ENCODE peak calls at places on chromosomes 13 and 19, in ten cellular contexts. One of them, this sample, is unnamed.

GRCh38 chr13:113928701-113929627 is 44.9 kb downstream of the C13orf46 start:
- DNase-seq in stimulated activated CD4-positive, alpha-beta T cell treated with anti-CD3 and anti-CD28 coated beads, Interleukin-15, amount 100 ng/mL, for 1 hour: no peak
- DNase-seq in fibroblast of the aortic adventitia: peak; percentile 94
- DNase-seq in activated CD4-positive, alpha-beta T cell treated with anti-CD3 and anti-CD28 coated beads, Interleukin-2, amount 50 U/mL, for 24 hours: no peak
- DNase-seq in CD8-positive, alpha-beta memory T cell: no peak
- DNase-seq in NCI-H748 treated with DMSO at 0.1 percent for 48 hours: no peak
- DNase-seq in tibial artery: peak; percentile 96
- DNase-seq in HTR-8/SVneo: no peak
- DNase-seq in B cell: no peak
- DNase-seq in AG09309: peak; percentile 77
- DNase-seq in this sample: peak; percentile 79

GRCh38 chr13:30376426-30377311 is 45.6 kb upstream of the UBE2L5 start:
- DNase-seq in activated CD4-positive, alpha-beta T cell treated with anti-CD3 and anti-CD28 coated beads, Interleukin-2, amount 50 U/mL, for 24 hours: peak; percentile 46
- DNase-seq in stimulated activated CD4-positive, alpha-beta T cell treated with anti-CD3 and anti-CD28 coated beads, Interleukin-15, amount 100 ng/mL, for 1 hour: peak; percentile 49
- DNase-seq in fibroblast of the aortic adventitia: no peak
- DNase-seq in B cell: peak; percentile 77
- DNase-seq in AG09309: no peak
- DNase-seq in NCI-H748 treated with DMSO at 0.1 percent for 48 hours: no peak
- DNase-seq in HTR-8/SVneo: no peak
- DNase-seq in tibial artery: no peak
- DNase-seq in CD8-positive, alpha-beta memory T cell: peak; percentile 79
- DNase-seq in this sample: no peak

GRCh38 chr19:38734426-38735256 is 9.6 kb downstream of the CAPN12 start:
- DNase-seq in fibroblast of the aortic adventitia: no peak
- DNase-seq in tibial artery: no peak
- DNase-seq in stimulated activated CD4-positive, alpha-beta T cell treated with anti-CD3 and anti-CD28 coated beads, Interleukin-15, amount 100 ng/mL, for 1 hour: no peak
- DNase-seq in activated CD4-positive, alpha-beta T cell treated with anti-CD3 and anti-CD28 coated beads, Interleukin-2, amount 50 U/mL, for 24 hours: no peak
- DNase-seq in HTR-8/SVneo: no peak
- DNase-seq in CD8-positive, alpha-beta memory T cell: peak; percentile 44
- DNase-seq in NCI-H748 treated with DMSO at 0.1 percent for 48 hours: no peak
- DNase-seq in AG09309: no peak
- DNase-seq in B cell: peak; percentile 53
- DNase-seq in this sample: no peak

GRCh38 chr13:29125934-29126424 is 305.8 kb downstream of the MTUS2 start:
- DNase-seq in activated CD4-positive, alpha-beta T cell treated with anti-CD3 and anti-CD28 coated beads, Interleukin-2, amount 50 U/mL, for 24 hours: no peak
- DNase-seq in stimulated activated CD4-positive, alpha-beta T cell treated with anti-CD3 and anti-CD28 coated beads, Interleukin-15, amount 100 ng/mL, for 1 hour: no peak
- DNase-seq in HTR-8/SVneo: no peak
- DNase-seq in fibroblast of the aortic adventitia: no peak
- DNase-seq in AG09309: no peak
- DNase-seq in CD8-positive, alpha-beta memory T cell: no peak
- DNase-seq in tibial artery: no peak
- DNase-seq in NCI-H748 treated with DMSO at 0.1 percent for 48 hours: no peak
- DNase-seq in B cell: no peak
- DNase-seq in this sample: no peak

GRCh38 chr13:45512148-45512498 is 47.4 kb downstream of the COG3 start:
- DNase-seq in HTR-8/SVneo: no peak
- DNase-seq in AG09309: no peak
- DNase-seq in B cell: no peak
- DNase-seq in NCI-H748 treated with DMSO at 0.1 percent for 48 hours: no peak
- DNase-seq in activated CD4-positive, alpha-beta T cell treated with anti-CD3 and anti-CD28 coated beads, Interleukin-2, amount 50 U/mL, for 24 hours: no peak
- DNase-seq in tibial artery: no peak
- DNase-seq in CD8-positive, alpha-beta memory T cell: no peak
- DNase-seq in fibroblast of the aortic adventitia: no peak
- DNase-seq in stimulated activated CD4-positive, alpha-beta T cell treated with anti-CD3 and anti-CD28 coated beads, Interleukin-15, amount 100 ng/mL, for 1 hour: no peak
- DNase-seq in this sample: no peak

GRCh38 chr19:10915511-10916091 is 12.8 kb downstream of the YIPF2 start:
- DNase-seq in CD8-positive, alpha-beta memory T cell: no peak
- DNase-seq in B cell: no peak
- DNase-seq in AG09309: peak; percentile 63
- DNase-seq in NCI-H748 treated with DMSO at 0.1 percent for 48 hours: no peak
- DNase-seq in tibial artery: no peak
- DNase-seq in activated CD4-positive, alpha-beta T cell treated with anti-CD3 and anti-CD28 coated beads, Interleukin-2, amount 50 U/mL, for 24 hours: no peak
- DNase-seq in fibroblast of the aortic adventitia: peak; percentile 68
- DNase-seq in stimulated activated CD4-positive, alpha-beta T cell treated with anti-CD3 and anti-CD28 coated beads, Interleukin-15, amount 100 ng/mL, for 1 hour: no peak
- DNase-seq in HTR-8/SVneo: peak; percentile 51
- DNase-seq in this sample: peak; percentile 67

GRCh38 chr19:15683411-15683810 is 10.5 kb downstream of the CYP4F12 start:
- DNase-seq in NCI-H748 treated with DMSO at 0.1 percent for 48 hours: no peak
- DNase-seq in AG09309: no peak
- DNase-seq in activated CD4-positive, alpha-beta T cell treated with anti-CD3 and anti-CD28 coated beads, Interleukin-2, amount 50 U/mL, for 24 hours: no peak
- DNase-seq in stimulated activated CD4-positive, alpha-beta T cell treated with anti-CD3 and anti-CD28 coated beads, Interleukin-15, amount 100 ng/mL, for 1 hour: no peak
- DNase-seq in CD8-positive, alpha-beta memory T cell: no peak
- DNase-seq in tibial artery: no peak
- DNase-seq in B cell: no peak
- DNase-seq in HTR-8/SVneo: no peak
- DNase-seq in fibroblast of the aortic adventitia: no peak
- DNase-seq in this sample: no peak

GRCh38 chr19:2202366-2202765 is 33.8 kb downstream of the PLEKHJ1 start:
- DNase-seq in HTR-8/SVneo: no peak
- DNase-seq in tibial artery: no peak
- DNase-seq in stimulated activated CD4-positive, alpha-beta T cell treated with anti-CD3 and anti-CD28 coated beads, Interleukin-15, amount 100 ng/mL, for 1 hour: no peak
- DNase-seq in B cell: no peak
- DNase-seq in fibroblast of the aortic adventitia: no peak
- DNase-seq in CD8-positive, alpha-beta memory T cell: no peak
- DNase-seq in AG09309: no peak
- DNase-seq in NCI-H748 treated with DMSO at 0.1 percent for 48 hours: no peak
- DNase-seq in activated CD4-positive, alpha-beta T cell treated with anti-CD3 and anti-CD28 coated beads, Interleukin-2, amount 50 U/mL, for 24 hours: no peak
- DNase-seq in this sample: no peak

GRCh38 chr13:45119469-45119989 is 781 bp upstream of the GTF2F2 start:
- DNase-seq in tibial artery: no peak
- DNase-seq in fibroblast of the aortic adventitia: peak; percentile 67
- DNase-seq in AG09309: no peak
- DNase-seq in stimulated activated CD4-positive, alpha-beta T cell treated with anti-CD3 and anti-CD28 coated beads, Interleukin-15, amount 100 ng/mL, for 1 hour: peak; percentile 40
- DNase-seq in NCI-H748 treated with DMSO at 0.1 percent for 48 hours: peak; percentile 26
- DNase-seq in HTR-8/SVneo: no peak
- DNase-seq in CD8-positive, alpha-beta memory T cell: peak; percentile 82
- DNase-seq in B cell: peak; percentile 64
- DNase-seq in activated CD4-positive, alpha-beta T cell treated with anti-CD3 and anti-CD28 coated beads, Interleukin-2, amount 50 U/mL, for 24 hours: peak; percentile 54
- DNase-seq in this sample: peak; percentile 45

GRCh38 chr19:48745208-48745995 is 1.3 kb downstream of the IZUMO1 start:
- DNase-seq in HTR-8/SVneo: peak; percentile 56
- DNase-seq in NCI-H748 treated with DMSO at 0.1 percent for 48 hours: peak; percentile 40
- DNase-seq in tibial artery: peak; percentile 63
- DNase-seq in fibroblast of the aortic adventitia: peak; percentile 54
- DNase-seq in activated CD4-positive, alpha-beta T cell treated with anti-CD3 and anti-CD28 coated beads, Interleukin-2, amount 50 U/mL, for 24 hours: peak; percentile 36
- DNase-seq in CD8-positive, alpha-beta memory T cell: peak; percentile 38
- DNase-seq in B cell: no peak
- DNase-seq in stimulated activated CD4-positive, alpha-beta T cell treated with anti-CD3 and anti-CD28 coated beads, Interleukin-15, amount 100 ng/mL, for 1 hour: no peak
- DNase-seq in AG09309: no peak
- DNase-seq in this sample: no peak

GRCh38 chr19:44072543-44073401 is 813 bp downstream of the ZNF284 start:
- DNase-seq in tibial artery: no peak
- DNase-seq in NCI-H748 treated with DMSO at 0.1 percent for 48 hours: no peak
- DNase-seq in stimulated activated CD4-positive, alpha-beta T cell treated with anti-CD3 and anti-CD28 coated beads, Interleukin-15, amount 100 ng/mL, for 1 hour: no peak
- DNase-seq in AG09309: no peak
- DNase-seq in fibroblast of the aortic adventitia: peak; percentile 13
- DNase-seq in CD8-positive, alpha-beta memory T cell: no peak
- DNase-seq in B cell: no peak
- DNase-seq in activated CD4-positive, alpha-beta T cell treated with anti-CD3 and anti-CD28 coated beads, Interleukin-2, amount 50 U/mL, for 24 hours: no peak
- DNase-seq in HTR-8/SVneo: no peak
- DNase-seq in this sample: no peak

GRCh38 chr13:48043789-48044503 is 6.4 kb downstream of the NUDT15 start:
- DNase-seq in tibial artery: no peak
- DNase-seq in AG09309: peak; percentile 28
- DNase-seq in fibroblast of the aortic adventitia: peak; percentile 72
- DNase-seq in activated CD4-positive, alpha-beta T cell treated with anti-CD3 and anti-CD28 coated beads, Interleukin-2, amount 50 U/mL, for 24 hours: no peak
- DNase-seq in stimulated activated CD4-positive, alpha-beta T cell treated with anti-CD3 and anti-CD28 coated beads, Interleukin-15, amount 100 ng/mL, for 1 hour: no peak
- DNase-seq in CD8-positive, alpha-beta memory T cell: no peak
- DNase-seq in NCI-H748 treated with DMSO at 0.1 percent for 48 hours: no peak
- DNase-seq in B cell: no peak
- DNase-seq in HTR-8/SVneo: no peak
- DNase-seq in this sample: peak; percentile 17

GRCh38 chr19:48842744-48843162 is 6.5 kb upstream of the HSD17B14 start:
- DNase-seq in tibial artery: peak; percentile 44
- DNase-seq in activated CD4-positive, alpha-beta T cell treated with anti-CD3 and anti-CD28 coated beads, Interleukin-2, amount 50 U/mL, for 24 hours: peak; percentile 31
- DNase-seq in CD8-positive, alpha-beta memory T cell: peak; percentile 49
- DNase-seq in AG09309: no peak
- DNase-seq in B cell: peak; percentile 63
- DNase-seq in fibroblast of the aortic adventitia: peak; percentile 71
- DNase-seq in NCI-H748 treated with DMSO at 0.1 percent for 48 hours: peak; percentile 55
- DNase-seq in HTR-8/SVneo: peak; percentile 61
- DNase-seq in stimulated activated CD4-positive, alpha-beta T cell treated with anti-CD3 and anti-CD28 coated beads, Interleukin-15, amount 100 ng/mL, for 1 hour: no peak
- DNase-seq in this sample: no peak

GRCh38 chr19:371501-372160 is 27.0 kb upstream of the MIER2 start:
- DNase-seq in B cell: no peak
- DNase-seq in fibroblast of the aortic adventitia: no peak
- DNase-seq in stimulated activated CD4-positive, alpha-beta T cell treated with anti-CD3 and anti-CD28 coated beads, Interleukin-15, amount 100 ng/mL, for 1 hour: no peak
- DNase-seq in HTR-8/SVneo: no peak
- DNase-seq in activated CD4-positive, alpha-beta T cell treated with anti-CD3 and anti-CD28 coated beads, Interleukin-2, amount 50 U/mL, for 24 hours: no peak
- DNase-seq in tibial artery: no peak
- DNase-seq in AG09309: no peak
- DNase-seq in CD8-positive, alpha-beta memory T cell: no peak
- DNase-seq in NCI-H748 treated with DMSO at 0.1 percent for 48 hours: no peak
- DNase-seq in this sample: no peak

GRCh38 chr19:48006762-48007161 is 12.3 kb downstream of the ELSPBP1 start:
- DNase-seq in CD8-positive, alpha-beta memory T cell: no peak
- DNase-seq in activated CD4-positive, alpha-beta T cell treated with anti-CD3 and anti-CD28 coated beads, Interleukin-2, amount 50 U/mL, for 24 hours: no peak
- DNase-seq in stimulated activated CD4-positive, alpha-beta T cell treated with anti-CD3 and anti-CD28 coated beads, Interleukin-15, amount 100 ng/mL, for 1 hour: no peak
- DNase-seq in fibroblast of the aortic adventitia: no peak
- DNase-seq in NCI-H748 treated with DMSO at 0.1 percent for 48 hours: no peak
- DNase-seq in HTR-8/SVneo: no peak
- DNase-seq in B cell: no peak
- DNase-seq in AG09309: no peak
- DNase-seq in tibial artery: no peak
- DNase-seq in this sample: no peak

GRCh38 chr19:48196321-48196761 is 25.9 kb downstream of the ZSWIM9 start:
- DNase-seq in tibial artery: no peak
- DNase-seq in CD8-positive, alpha-beta memory T cell: no peak
- DNase-seq in B cell: no peak
- DNase-seq in HTR-8/SVneo: no peak
- DNase-seq in AG09309: no peak
- DNase-seq in activated CD4-positive, alpha-beta T cell treated with anti-CD3 and anti-CD28 coated beads, Interleukin-2, amount 50 U/mL, for 24 hours: no peak
- DNase-seq in stimulated activated CD4-positive, alpha-beta T cell treated with anti-CD3 and anti-CD28 coated beads, Interleukin-15, amount 100 ng/mL, for 1 hour: no peak
- DNase-seq in fibroblast of the aortic adventitia: no peak
- DNase-seq in NCI-H748 treated with DMSO at 0.1 percent for 48 hours: no peak
- DNase-seq in this sample: no peak

GRCh38 chr19:36245210-36246005 is 30.5 kb downstream of the ZNF146 start:
- DNase-seq in fibroblast of the aortic adventitia: no peak
- DNase-seq in B cell: no peak
- DNase-seq in HTR-8/SVneo: no peak
- DNase-seq in NCI-H748 treated with DMSO at 0.1 percent for 48 hours: peak; percentile 7
- DNase-seq in activated CD4-positive, alpha-beta T cell treated with anti-CD3 and anti-CD28 coated beads, Interleukin-2, amount 50 U/mL, for 24 hours: no peak
- DNase-seq in stimulated activated CD4-positive, alpha-beta T cell treated with anti-CD3 and anti-CD28 coated beads, Interleukin-15, amount 100 ng/mL, for 1 hour: no peak
- DNase-seq in tibial artery: no peak
- DNase-seq in AG09309: no peak
- DNase-seq in CD8-positive, alpha-beta memory T cell: no peak
- DNase-seq in this sample: no peak

GRCh38 chr19:44796701-44797115 is 12.2 kb upstream of the BCAM start:
- DNase-seq in tibial artery: no peak
- DNase-seq in activated CD4-positive, alpha-beta T cell treated with anti-CD3 and anti-CD28 coated beads, Interleukin-2, amount 50 U/mL, for 24 hours: no peak
- DNase-seq in HTR-8/SVneo: no peak
- DNase-seq in NCI-H748 treated with DMSO at 0.1 percent for 48 hours: peak; percentile 55
- DNase-seq in AG09309: no peak
- DNase-seq in stimulated activated CD4-positive, alpha-beta T cell treated with anti-CD3 and anti-CD28 coated beads, Interleukin-15, amount 100 ng/mL, for 1 hour: no peak
- DNase-seq in CD8-positive, alpha-beta memory T cell: no peak
- DNase-seq in fibroblast of the aortic adventitia: no peak
- DNase-seq in B cell: no peak
- DNase-seq in this sample: no peak

GRCh38 chr13:51551446-51551845 is 32.8 kb upstream of the WDFY2 start:
- DNase-seq in activated CD4-positive, alpha-beta T cell treated with anti-CD3 and anti-CD28 coated beads, Interleukin-2, amount 50 U/mL, for 24 hours: no peak
- DNase-seq in fibroblast of the aortic adventitia: no peak
- DNase-seq in HTR-8/SVneo: no peak
- DNase-seq in B cell: no peak
- DNase-seq in NCI-H748 treated with DMSO at 0.1 percent for 48 hours: peak; percentile 8
- DNase-seq in AG09309: no peak
- DNase-seq in tibial artery: no peak
- DNase-seq in stimulated activated CD4-positive, alpha-beta T cell treated with anti-CD3 and anti-CD28 coated beads, Interleukin-15, amount 100 ng/mL, for 1 hour: no peak
- DNase-seq in CD8-positive, alpha-beta memory T cell: no peak
- DNase-seq in this sample: no peak

GRCh38 chr19:6352381-6353165 is 8.8 kb upstream of the CLPP start:
- DNase-seq in CD8-positive, alpha-beta memory T cell: no peak
- DNase-seq in AG09309: no peak
- DNase-seq in activated CD4-positive, alpha-beta T cell treated with anti-CD3 and anti-CD28 coated beads, Interleukin-2, amount 50 U/mL, for 24 hours: no peak
- DNase-seq in HTR-8/SVneo: no peak
- DNase-seq in NCI-H748 treated with DMSO at 0.1 percent for 48 hours: no peak
- DNase-seq in tibial artery: no peak
- DNase-seq in stimulated activated CD4-positive, alpha-beta T cell treated with anti-CD3 and anti-CD28 coated beads, Interleukin-15, amount 100 ng/mL, for 1 hour: no peak
- DNase-seq in B cell: no peak
- DNase-seq in fibroblast of the aortic adventitia: no peak
- DNase-seq in this sample: no peak

GRCh38 chr13:21399741-21400140 is 59.4 kb downstream of the ZDHHC20 start:
- DNase-seq in B cell: no peak
- DNase-seq in activated CD4-positive, alpha-beta T cell treated with anti-CD3 and anti-CD28 coated beads, Interleukin-2, amount 50 U/mL, for 24 hours: no peak
- DNase-seq in AG09309: no peak
- DNase-seq in stimulated activated CD4-positive, alpha-beta T cell treated with anti-CD3 and anti-CD28 coated beads, Interleukin-15, amount 100 ng/mL, for 1 hour: no peak
- DNase-seq in CD8-positive, alpha-beta memory T cell: no peak
- DNase-seq in HTR-8/SVneo: peak; percentile 2
- DNase-seq in NCI-H748 treated with DMSO at 0.1 percent for 48 hours: no peak
- DNase-seq in fibroblast of the aortic adventitia: peak; percentile 15
- DNase-seq in tibial artery: no peak
- DNase-seq in this sample: no peak

GRCh38 chr19:50906217-50906616 is 5.0 kb downstream of the KLK4 start:
- DNase-seq in AG09309: no peak
- DNase-seq in stimulated activated CD4-positive, alpha-beta T cell treated with anti-CD3 and anti-CD28 coated beads, Interleukin-15, amount 100 ng/mL, for 1 hour: no peak
- DNase-seq in CD8-positive, alpha-beta memory T cell: no peak
- DNase-seq in HTR-8/SVneo: no peak
- DNase-seq in NCI-H748 treated with DMSO at 0.1 percent for 48 hours: no peak
- DNase-seq in activated CD4-positive, alpha-beta T cell treated with anti-CD3 and anti-CD28 coated beads, Interleukin-2, amount 50 U/mL, for 24 hours: no peak
- DNase-seq in B cell: no peak
- DNase-seq in tibial artery: no peak
- DNase-seq in fibroblast of the aortic adventitia: peak; percentile 12
- DNase-seq in this sample: no peak

GRCh38 chr19:13459351-13459750 is 46.9 kb downstream of the CACNA1A start:
- DNase-seq in fibroblast of the aortic adventitia: no peak
- DNase-seq in stimulated activated CD4-positive, alpha-beta T cell treated with anti-CD3 and anti-CD28 coated beads, Interleukin-15, amount 100 ng/mL, for 1 hour: no peak
- DNase-seq in CD8-positive, alpha-beta memory T cell: no peak
- DNase-seq in AG09309: no peak
- DNase-seq in activated CD4-positive, alpha-beta T cell treated with anti-CD3 and anti-CD28 coated beads, Interleukin-2, amount 50 U/mL, for 24 hours: no peak
- DNase-seq in B cell: no peak
- DNase-seq in tibial artery: no peak
- DNase-seq in NCI-H748 treated with DMSO at 0.1 percent for 48 hours: no peak
- DNase-seq in HTR-8/SVneo: no peak
- DNase-seq in this sample: no peak

GRCh38 chr13:40221131-40221459 is 445.3 kb downstream of the FOXO1 start:
- DNase-seq in tibial artery: no peak
- DNase-seq in NCI-H748 treated with DMSO at 0.1 percent for 48 hours: no peak
- DNase-seq in CD8-positive, alpha-beta memory T cell: no peak
- DNase-seq in B cell: no peak
- DNase-seq in stimulated activated CD4-positive, alpha-beta T cell treated with anti-CD3 and anti-CD28 coated beads, Interleukin-15, amount 100 ng/mL, for 1 hour: no peak
- DNase-seq in AG09309: no peak
- DNase-seq in fibroblast of the aortic adventitia: no peak
- DNase-seq in activated CD4-positive, alpha-beta T cell treated with anti-CD3 and anti-CD28 coated beads, Interleukin-2, amount 50 U/mL, for 24 hours: no peak
- DNase-seq in HTR-8/SVneo: no peak
- DNase-seq in this sample: no peak

GRCh38 chr19:45251452-45252354 is 632 bp downstream of the MARK4 start:
- DNase-seq in stimulated activated CD4-positive, alpha-beta T cell treated with anti-CD3 and anti-CD28 coated beads, Interleukin-15, amount 100 ng/mL, for 1 hour: no peak
- DNase-seq in B cell: no peak
- DNase-seq in tibial artery: no peak
- DNase-seq in HTR-8/SVneo: no peak
- DNase-seq in AG09309: no peak
- DNase-seq in CD8-positive, alpha-beta memory T cell: no peak
- DNase-seq in fibroblast of the aortic adventitia: peak; percentile 11
- DNase-seq in NCI-H748 treated with DMSO at 0.1 percent for 48 hours: no peak
- DNase-seq in activated CD4-positive, alpha-beta T cell treated with anti-CD3 and anti-CD28 coated beads, Interleukin-2, amount 50 U/mL, for 24 hours: no peak
- DNase-seq in this sample: no peak

GRCh38 chr19:33195711-33196347 is 1.7 kb downstream of the LRP3 start:
- DNase-seq in B cell: no peak
- DNase-seq in activated CD4-positive, alpha-beta T cell treated with anti-CD3 and anti-CD28 coated beads, Interleukin-2, amount 50 U/mL, for 24 hours: no peak
- DNase-seq in CD8-positive, alpha-beta memory T cell: no peak
- DNase-seq in AG09309: no peak
- DNase-seq in NCI-H748 treated with DMSO at 0.1 percent for 48 hours: no peak
- DNase-seq in HTR-8/SVneo: no peak
- DNase-seq in fibroblast of the aortic adventitia: no peak
- DNase-seq in stimulated activated CD4-positive, alpha-beta T cell treated with anti-CD3 and anti-CD28 coated beads, Interleukin-15, amount 100 ng/mL, for 1 hour: no peak
- DNase-seq in tibial artery: no peak
- DNase-seq in this sample: no peak

GRCh38 chr13:83355042-83355441 is 527.2 kb downstream of the SLITRK1 start:
- DNase-seq in tibial artery: no peak
- DNase-seq in AG09309: no peak
- DNase-seq in NCI-H748 treated with DMSO at 0.1 percent for 48 hours: no peak
- DNase-seq in stimulated activated CD4-positive, alpha-beta T cell treated with anti-CD3 and anti-CD28 coated beads, Interleukin-15, amount 100 ng/mL, for 1 hour: no peak
- DNase-seq in HTR-8/SVneo: no peak
- DNase-seq in CD8-positive, alpha-beta memory T cell: no peak
- DNase-seq in B cell: no peak
- DNase-seq in fibroblast of the aortic adventitia: no peak
- DNase-seq in activated CD4-positive, alpha-beta T cell treated with anti-CD3 and anti-CD28 coated beads, Interleukin-2, amount 50 U/mL, for 24 hours: no peak
- DNase-seq in this sample: no peak

GRCh38 chr19:8655340-8655709 is 24.9 kb downstream of the NFILZ start:
- DNase-seq in stimulated activated CD4-positive, alpha-beta T cell treated with anti-CD3 and anti-CD28 coated beads, Interleukin-15, amount 100 ng/mL, for 1 hour: no peak
- DNase-seq in HTR-8/SVneo: no peak
- DNase-seq in B cell: no peak
- DNase-seq in AG09309: no peak
- DNase-seq in activated CD4-positive, alpha-beta T cell treated with anti-CD3 and anti-CD28 coated beads, Interleukin-2, amount 50 U/mL, for 24 hours: no peak
- DNase-seq in NCI-H748 treated with DMSO at 0.1 percent for 48 hours: no peak
- DNase-seq in CD8-positive, alpha-beta memory T cell: peak; percentile 40
- DNase-seq in fibroblast of the aortic adventitia: no peak
- DNase-seq in tibial artery: no peak
- DNase-seq in this sample: no peak

This sample was measured in skeletal muscle cell.